ENCODE peak calls at places on chromosomes 1 and 21, in five cellular contexts. One of them, this sample, is unnamed.

GRCh38 chr1:194544012-194544411 is 1357.6 kb upstream of the B3GALT2 start:
- DNase-seq in psoas muscle: no peak
- DNase-seq in fibroblast of lung: no peak
- DNase-seq in heart right ventricle: no peak
- DNase-seq in brain microvascular endothelial cell: no peak
- DNase-seq in this sample: no peak

GRCh38 chr1:225888898-225889690 is at the start of gene LEFTY1:
- DNase-seq in psoas muscle: no peak
- DNase-seq in fibroblast of lung: peak; percentile 52
- DNase-seq in heart right ventricle: no peak
- DNase-seq in brain microvascular endothelial cell: no peak
- DNase-seq in this sample: no peak

GRCh38 chr1:94929351-94929814 is 2.5 kb upstream of the CNN3 start:
- DNase-seq in psoas muscle: no peak
- DNase-seq in fibroblast of lung: no peak
- DNase-seq in heart right ventricle: no peak
- DNase-seq in brain microvascular endothelial cell: no peak
- DNase-seq in this sample: no peak

GRCh38 chr1:100955322-100955721 is 59.4 kb downstream of the SLC30A7 start:
- DNase-seq in psoas muscle: no peak
- DNase-seq in fibroblast of lung: peak; percentile 87
- DNase-seq in heart right ventricle: no peak
- DNase-seq in brain microvascular endothelial cell: no peak
- DNase-seq in this sample: no peak

GRCh38 chr21:34647552-34647951 is 21.2 kb upstream of the CLIC6 start:
- DNase-seq in psoas muscle: no peak
- DNase-seq in fibroblast of lung: no peak
- DNase-seq in heart right ventricle: no peak
- DNase-seq in brain microvascular endothelial cell: no peak
- DNase-seq in this sample: no peak

GRCh38 chr1:29878501-29878900 is 642.2 kb downstream of the PTPRU start:
- DNase-seq in psoas muscle: no peak
- DNase-seq in fibroblast of lung: no peak
- DNase-seq in heart right ventricle: no peak
- DNase-seq in brain microvascular endothelial cell: no peak
- DNase-seq in this sample: no peak

GRCh38 chr1:170668301-170668789 is 4.4 kb downstream of the PRRX1 start:
- DNase-seq in psoas muscle: peak; percentile 64
- DNase-seq in fibroblast of lung: peak; percentile 62
- DNase-seq in heart right ventricle: no peak
- DNase-seq in brain microvascular endothelial cell: peak; percentile 22
- DNase-seq in this sample: no peak

GRCh38 chr1:150574260-150575071 is 4.9 kb downstream of the MCL1 start:
- DNase-seq in psoas muscle: no peak
- DNase-seq in fibroblast of lung: no peak
- DNase-seq in heart right ventricle: no peak
- DNase-seq in brain microvascular endothelial cell: no peak
- DNase-seq in this sample: no peak

GRCh38 chr1:229022595-229023350 is 248.1 kb upstream of the RAB4A start:
- DNase-seq in psoas muscle: no peak
- DNase-seq in fibroblast of lung: no peak
- DNase-seq in heart right ventricle: no peak
- DNase-seq in brain microvascular endothelial cell: no peak
- DNase-seq in this sample: no peak

GRCh38 chr21:36203603-36203889 is 46.9 kb downstream of the DOP1B start:
- DNase-seq in psoas muscle: no peak
- DNase-seq in fibroblast of lung: peak; percentile 75
- DNase-seq in heart right ventricle: no peak
- DNase-seq in brain microvascular endothelial cell: peak; percentile 85
- DNase-seq in this sample: peak; percentile 59

GRCh38 chr1:199122532-199123311 is 483.9 kb downstream of the PTPRC start:
- DNase-seq in psoas muscle: no peak
- DNase-seq in fibroblast of lung: peak; percentile 26
- DNase-seq in heart right ventricle: no peak
- DNase-seq in brain microvascular endothelial cell: peak; percentile 21
- DNase-seq in this sample: peak; percentile 86

GRCh38 chr1:36864182-36865079 is 169.9 kb downstream of the GRIK3 start:
- DNase-seq in psoas muscle: no peak
- DNase-seq in fibroblast of lung: no peak
- DNase-seq in heart right ventricle: no peak
- DNase-seq in brain microvascular endothelial cell: no peak
- DNase-seq in this sample: no peak

GRCh38 chr1:184664042-184664659 is 90.5 kb downstream of the EDEM3 start:
- DNase-seq in psoas muscle: peak; percentile 77
- DNase-seq in fibroblast of lung: peak; percentile 78
- DNase-seq in heart right ventricle: peak; percentile 86
- DNase-seq in brain microvascular endothelial cell: peak; percentile 29
- DNase-seq in this sample: no peak

GRCh38 chr1:6859415-6860343 is 74.4 kb downstream of the CAMTA1 start:
- DNase-seq in psoas muscle: no peak
- DNase-seq in fibroblast of lung: peak; percentile 97
- DNase-seq in heart right ventricle: no peak
- DNase-seq in brain microvascular endothelial cell: peak; percentile 93
- DNase-seq in this sample: peak; percentile 91

GRCh38 chr1:204669579-204669978 is 16.0 kb downstream of the LRRN2 start:
- DNase-seq in psoas muscle: no peak
- DNase-seq in fibroblast of lung: no peak
- DNase-seq in heart right ventricle: no peak
- DNase-seq in brain microvascular endothelial cell: no peak
- DNase-seq in this sample: no peak

GRCh38 chr21:45950740-45951515 is 30.6 kb upstream of the COL6A1 start:
- DNase-seq in psoas muscle: peak; percentile 51
- DNase-seq in fibroblast of lung: peak; percentile 64
- DNase-seq in heart right ventricle: peak; percentile 56
- DNase-seq in brain microvascular endothelial cell: peak; percentile 23
- DNase-seq in this sample: no peak

GRCh38 chr1:40451238-40451585 is 936 bp downstream of the ZFP69B start:
- DNase-seq in psoas muscle: no peak
- DNase-seq in fibroblast of lung: no peak
- DNase-seq in heart right ventricle: no peak
- DNase-seq in brain microvascular endothelial cell: no peak
- DNase-seq in this sample: no peak

GRCh38 chr1:65176571-65176970 is 28.6 kb downstream of the AK4 start:
- DNase-seq in psoas muscle: no peak
- DNase-seq in fibroblast of lung: no peak
- DNase-seq in heart right ventricle: no peak
- DNase-seq in brain microvascular endothelial cell: no peak
- DNase-seq in this sample: no peak

GRCh38 chr1:223745731-223746130 is 33.4 kb downstream of the CAPN2 start:
- DNase-seq in psoas muscle: no peak
- DNase-seq in fibroblast of lung: peak; percentile 71
- DNase-seq in heart right ventricle: no peak
- DNase-seq in brain microvascular endothelial cell: no peak
- DNase-seq in this sample: no peak
- TF ChIP-seq CTCF in psoas muscle: no peak
- TF ChIP-seq CTCF in fibroblast of lung: no peak
- TF ChIP-seq CTCF in heart right ventricle: no peak
- TF ChIP-seq CTCF in brain microvascular endothelial cell: no peak
- TF ChIP-seq CTCF in this sample: no peak

GRCh38 chr1:234994411-234995295 is 134.0 kb downstream of the TOMM20 start:
- DNase-seq in psoas muscle: no peak
- DNase-seq in fibroblast of lung: no peak
- DNase-seq in heart right ventricle: no peak
- DNase-seq in brain microvascular endothelial cell: no peak
- DNase-seq in this sample: no peak

GRCh38 chr1:234996245-234996757 is 132.3 kb downstream of the TOMM20 start:
- DNase-seq in psoas muscle: no peak
- DNase-seq in fibroblast of lung: peak; percentile 21
- DNase-seq in heart right ventricle: no peak
- DNase-seq in brain microvascular endothelial cell: no peak
- DNase-seq in this sample: no peak

GRCh38 chr1:234998174-234998741 is 130.4 kb downstream of the TOMM20 start:
- DNase-seq in psoas muscle: peak; percentile 76
- DNase-seq in fibroblast of lung: peak; percentile 14
- DNase-seq in heart right ventricle: peak; percentile 72
- DNase-seq in brain microvascular endothelial cell: peak; percentile 57
- DNase-seq in this sample: peak; percentile 31

GRCh38 chr1:234999513-234999940 is 129.1 kb downstream of the TOMM20 start:
- DNase-seq in psoas muscle: no peak
- DNase-seq in fibroblast of lung: no peak
- DNase-seq in heart right ventricle: no peak
- DNase-seq in brain microvascular endothelial cell: no peak
- DNase-seq in this sample: no peak

DNA sequence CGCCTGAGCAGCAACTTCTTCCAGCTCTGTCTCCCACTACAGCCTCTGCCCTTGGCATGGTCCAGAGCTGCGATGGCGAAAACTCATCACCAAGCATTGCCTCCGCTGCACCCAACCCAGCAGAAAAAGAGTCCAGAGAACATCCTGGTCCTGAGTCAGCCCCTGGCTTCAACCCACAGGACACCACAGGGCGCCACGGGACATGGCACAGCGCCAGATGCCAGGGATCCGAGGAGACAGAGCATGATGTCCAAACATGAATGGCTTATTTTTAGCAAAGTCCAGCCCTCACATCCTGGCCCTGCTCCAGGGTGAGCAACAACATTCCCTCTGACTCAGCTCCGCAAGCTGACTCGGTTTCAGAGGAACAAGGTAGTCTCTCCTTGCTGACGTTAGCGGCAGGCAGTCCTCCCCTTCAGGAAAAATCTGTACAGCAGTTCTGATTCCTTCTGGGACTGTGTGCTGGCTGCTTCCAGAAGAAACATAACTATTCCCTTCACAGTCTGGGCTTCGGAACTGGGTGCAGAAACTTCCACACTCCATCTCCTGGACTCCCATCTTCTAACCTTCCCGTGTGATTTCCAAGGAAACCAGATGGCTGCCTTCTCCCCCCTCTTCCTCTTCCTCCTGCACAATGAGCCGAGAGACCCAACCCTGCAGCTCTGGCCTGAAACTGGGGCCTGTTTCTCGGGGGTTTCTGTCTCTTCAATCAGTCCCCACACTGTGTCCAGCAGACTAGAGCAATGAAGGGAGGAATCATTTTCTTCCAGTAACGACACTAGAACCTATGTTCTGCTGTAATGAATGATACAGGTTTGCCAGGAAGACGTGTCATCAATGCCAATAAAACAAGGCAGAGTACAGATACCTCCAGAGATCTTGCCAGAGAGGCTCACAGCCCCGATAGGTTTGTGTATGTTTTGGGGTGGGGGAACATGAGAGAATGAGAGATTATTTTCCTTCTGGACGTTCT is 131.2 kb downstream of the TOMM20 start:
- DNase-seq in psoas muscle: peak; percentile 100
- DNase-seq in fibroblast of lung: peak; percentile 99
- DNase-seq in heart right ventricle: peak; percentile 97
- DNase-seq in brain microvascular endothelial cell: peak; percentile 99
- DNase-seq in this sample: peak; percentile 100
- H3K4me3 ChIP-seq in psoas muscle: peak overlapping the region; percentile 42
- H3K4me3 ChIP-seq in fibroblast of lung: no peak overlapping the region
- H3K4me3 ChIP-seq in heart right ventricle: peak overlapping the region; percentile 9
- H3K4me3 ChIP-seq in brain microvascular endothelial cell: no peak overlapping the region
- H3K4me3 ChIP-seq in this sample: peak overlapping the region; percentile 4

DNA sequence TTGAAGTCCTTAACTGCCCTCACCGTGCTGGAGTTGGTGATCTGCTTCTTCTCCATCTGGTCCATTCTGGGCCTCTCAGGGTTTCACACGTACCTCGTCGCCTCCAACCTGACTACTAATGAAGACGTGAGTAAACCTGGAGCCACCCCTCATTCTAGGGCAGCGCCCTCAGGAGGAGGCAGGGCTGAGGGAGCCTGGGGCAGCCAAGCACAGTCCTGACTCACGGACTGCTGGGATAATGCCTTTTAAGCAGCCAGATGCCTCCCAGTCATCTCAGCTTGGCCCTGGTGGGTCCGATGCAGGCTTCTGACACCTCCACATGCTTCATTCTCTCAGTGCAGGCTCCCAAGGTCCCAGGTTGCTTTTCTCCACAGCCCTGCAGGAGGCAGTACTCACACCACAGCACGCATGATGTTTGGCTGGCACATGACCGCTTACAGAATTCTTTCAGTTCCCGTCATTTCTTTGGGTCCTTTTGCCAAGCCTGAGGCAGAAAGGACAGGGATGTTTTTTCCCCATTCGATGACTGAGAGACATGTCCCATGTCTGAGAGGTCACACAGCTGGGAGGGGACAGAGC is 11.8 kb upstream of the SFN start:
- DNase-seq in psoas muscle: no peak
- DNase-seq in fibroblast of lung: no peak
- DNase-seq in heart right ventricle: no peak
- DNase-seq in brain microvascular endothelial cell: no peak
- DNase-seq in this sample: no peak
- TF ChIP-seq CTCF in psoas muscle: no peak
- TF ChIP-seq CTCF in fibroblast of lung: no peak
- TF ChIP-seq CTCF in heart right ventricle: no peak
- TF ChIP-seq CTCF in brain microvascular endothelial cell: peak; percentile 39
- TF ChIP-seq CTCF in this sample: peak; percentile 31

GRCh38 chr1:198031086-198031485 is 113.9 kb downstream of the LHX9 start:
- DNase-seq in psoas muscle: no peak
- DNase-seq in fibroblast of lung: no peak
- DNase-seq in heart right ventricle: no peak
- DNase-seq in brain microvascular endothelial cell: no peak
- DNase-seq in this sample: no peak
- H3K4me3 ChIP-seq in psoas muscle: no peak overlapping the region
- H3K4me3 ChIP-seq in fibroblast of lung: no peak overlapping the region
- H3K4me3 ChIP-seq in heart right ventricle: no peak overlapping the region
- H3K4me3 ChIP-seq in brain microvascular endothelial cell: no peak overlapping the region
- H3K4me3 ChIP-seq in this sample: no peak overlapping the region

DNA sequence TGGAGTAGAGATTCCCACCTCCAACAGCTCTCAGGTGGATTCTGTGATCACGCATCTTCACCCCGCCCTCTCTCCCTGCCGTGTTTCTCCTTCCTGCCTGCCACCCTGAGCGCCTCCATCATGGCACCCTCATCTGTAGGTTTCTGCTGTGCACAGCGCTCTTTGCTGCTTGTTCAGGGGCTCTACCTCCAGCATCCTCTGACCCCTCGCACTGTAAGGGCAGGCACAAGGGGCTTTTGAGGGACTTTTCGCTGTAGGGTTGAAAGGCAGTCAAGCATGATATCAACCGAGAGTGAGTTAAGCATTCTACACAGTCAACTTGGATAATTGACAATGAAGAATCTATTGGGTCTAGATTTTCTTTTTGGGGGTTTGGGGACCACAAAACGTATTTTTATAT is 99.1 kb upstream of the GREM2 start:
- DNase-seq in psoas muscle: no peak
- DNase-seq in fibroblast of lung: no peak
- DNase-seq in heart right ventricle: no peak
- DNase-seq in brain microvascular endothelial cell: no peak
- DNase-seq in this sample: no peak
- TF ChIP-seq CTCF in psoas muscle: no peak
- TF ChIP-seq CTCF in fibroblast of lung: no peak
- TF ChIP-seq CTCF in heart right ventricle: no peak
- TF ChIP-seq CTCF in brain microvascular endothelial cell: no peak
- TF ChIP-seq CTCF in this sample: no peak